ENCODE peak calls at places on chromosomes 2 and 18, in ten cellular contexts. V is suprapubic skin; M is effector memory CD4-positive, alpha-beta T cell; B is tibial artery; H is hepatocyte; T is lower lobe of right lung; N is colonic mucosa; L is adrenal gland; O is CD8-positive, alpha-beta T cell; J is cardiac muscle cell. X is an unnamed sample.

GRCh38 chr2:239600194-239600593 is 199.4 kb upstream of the HDAC4 start:
- DNase-seq in O (peak; percentile 38), V (peak; percentile 48), H (no peak), T (peak; percentile 20), N (no peak), L (no peak), B (no peak), J (no peak), M (no peak), X (no peak)

GRCh38 chr2:189424956-189425355 is 16.3 kb upstream of the WDR75 start:
- DNase-seq in V (no peak), J (no peak), B (no peak), T (no peak), M (no peak), L (no peak), N (no peak), H (no peak), O (no peak), X (no peak)

GRCh38 chr18:13379930-13380665 is 161.5 kb downstream of the LDLRAD4 start:
- DNase-seq in H (no peak), B (no peak), J (no peak), V (no peak), T (no peak), L (peak; percentile 23), M (no peak), O (peak; percentile 42), N (no peak), X (no peak)

GRCh38 chr2:217412721-217413120 is 552.9 kb upstream of the TNP1 start:
- DNase-seq in M (no peak), J (no peak), N (no peak), O (no peak), H (no peak), B (peak; percentile 48), V (no peak), T (no peak), L (no peak), X (no peak)

GRCh38 chr18:27136208-27136535 is 48.9 kb downstream of the CHST9 start:
- DNase-seq in M (no peak), N (no peak), J (no peak), V (no peak), H (peak; percentile 32), L (no peak), O (no peak), T (peak; percentile 51), B (no peak), X (no peak)

GRCh38 chr2:223797811-223798721 is 39.3 kb downstream of the AP1S3 start:
- DNase-seq in L (no peak), J (peak; percentile 40), N (no peak), T (no peak), M (no peak), V (no peak), H (peak; percentile 47), O (no peak), B (no peak), X (no peak)

GRCh38 chr2:109322111-109322510 is 193.1 kb downstream of the SH3RF3 start:
- DNase-seq in V (peak; percentile 95), H (peak; percentile 84), M (no peak), B (peak; percentile 98), L (peak; percentile 92), N (peak; percentile 69), O (no peak), J (no peak), T (peak; percentile 70), X (no peak)

GRCh38 chr2:1681323-1682310 is 62.7 kb downstream of the PXDN start:
- DNase-seq in J (no peak), H (no peak), L (no peak), M (no peak), B (no peak), T (peak; percentile 37), V (no peak), N (no peak), O (peak; percentile 36), X (no peak)

GRCh38 chr2:37692731-37693130 is 21.3 kb upstream of the CDC42EP3 start:
- DNase-seq in L (no peak), O (no peak), M (no peak), V (no peak), T (no peak), B (no peak), J (no peak), H (no peak), N (no peak), X (no peak)

GRCh38 chr2:61759718-61760117 is 94.1 kb downstream of the FAM161A start:
- DNase-seq in B (no peak), M (no peak), O (no peak), J (no peak), L (no peak), T (no peak), V (no peak), N (no peak), H (no peak), X (no peak)

GRCh38 chr18:46152808-46153617 is 48.8 kb downstream of the HAUS1 start:
- DNase-seq in O (no peak), L (no peak), B (no peak), V (no peak), J (peak; percentile 48), M (no peak), N (no peak), H (no peak), T (peak; percentile 48), X (no peak)

GRCh38 chr2:76870581-76870980 is 651.6 kb downstream of the LRRTM4 start:
- DNase-seq in L (no peak), N (no peak), O (no peak), B (no peak), M (no peak), V (no peak), J (no peak), T (no peak), H (no peak), X (no peak)

GRCh38 chr2:56239437-56239836 is 55.6 kb downstream of the CCDC85A start:
- DNase-seq in T (no peak), B (no peak), O (no peak), H (no peak), V (no peak), L (no peak), M (no peak), N (peak; percentile 36), J (no peak), X (no peak)

GRCh38 chr2:16063251-16063850 is 123.0 kb downstream of the MYCN start:
- DNase-seq in M (no peak), N (no peak), L (no peak), T (no peak), B (no peak), H (no peak), V (no peak), O (no peak), J (no peak), X (no peak)

GRCh38 chr2:237393523-237393922 is 20.4 kb downstream of the COL6A3 start:
- DNase-seq in M (no peak), N (no peak), O (no peak), T (no peak), J (no peak), L (no peak), B (no peak), H (no peak), V (no peak), X (no peak)
- H3K27ac ChIP-seq in M (no peak overlapping the region), N (no peak overlapping the region), O (no peak overlapping the region), T (no peak overlapping the region), J (no peak overlapping the region), L (no peak overlapping the region), B (no peak overlapping the region), H (no peak overlapping the region), V (no peak overlapping the region), X (no peak overlapping the region)

DNA sequence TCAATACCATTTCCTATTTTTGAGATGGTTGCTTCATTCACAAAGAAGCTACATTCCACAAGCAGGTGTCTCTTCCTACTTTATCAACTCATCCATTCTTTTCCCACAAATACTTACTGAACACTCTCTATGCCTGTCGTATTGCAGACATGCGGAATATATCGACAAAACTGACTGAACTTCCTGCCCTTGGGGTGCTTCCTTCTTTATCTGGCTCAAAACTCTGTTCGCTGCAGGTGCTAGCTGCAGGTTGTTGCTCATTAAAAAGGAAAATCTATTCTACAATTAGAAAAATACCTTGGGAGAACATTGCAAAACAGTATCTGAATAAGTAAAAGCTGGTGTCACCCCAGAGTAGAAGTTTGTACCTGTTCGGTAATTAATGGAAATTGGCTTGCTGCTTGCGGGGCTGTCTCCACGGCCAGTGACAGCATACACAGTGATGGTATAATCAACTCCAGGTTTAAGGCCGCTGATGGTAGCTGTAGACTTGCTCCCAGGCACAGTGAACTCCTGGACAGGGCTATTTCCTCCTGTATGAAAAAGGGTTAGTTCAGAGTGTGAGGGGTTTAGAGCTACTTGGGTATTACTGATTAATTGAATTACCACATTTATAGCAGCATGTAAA is 52.1 kb downstream of the FN1 start:
- DNase-seq in N (no peak), B (no peak), H (no peak), V (no peak), J (no peak), O (no peak), L (no peak), T (no peak), M (no peak), X (no peak)
- H3K36me3 ChIP-seq in N (peaks cover 6% of the 10 kb centered on the region), B (peaks cover 97% of the 10 kb centered on the region), H (peaks cover 9% of the 10 kb centered on the region), V (peaks cover 24% of the 10 kb centered on the region), J (peaks cover 42% of the 10 kb centered on the region), O (no peaks in the 10 kb centered on the region), L (no peaks in the 10 kb centered on the region), T (peaks cover 96% of the 10 kb centered on the region), M (no peaks in the 10 kb centered on the region), X (no peaks in the 10 kb centered on the region)

GRCh38 chr2:165791811-165792454 is 2.1 kb downstream of the GALNT3 start:
- DNase-seq in V (no peak), T (no peak), J (no peak), O (no peak), L (no peak), H (no peak), B (no peak), N (no peak), M (no peak), X (no peak)

GRCh38 chr2:165794520-165794882 is 454 bp upstream of the GALNT3 start:
- DNase-seq in B (peak; percentile 30), O (peak; percentile 70), V (no peak), T (peak; percentile 63), L (peak; percentile 23), M (peak; percentile 21), N (peak; percentile 68), H (peak; percentile 60), J (peak; percentile 12), X (peak; percentile 86)

GRCh38 chr2:165795011-165795410 is 964 bp upstream of the GALNT3 start:
- DNase-seq in B (no peak), N (peak; percentile 29), V (no peak), L (no peak), H (no peak), O (no peak), J (no peak), M (no peak), T (no peak), X (peak; percentile 21)

GRCh38 chr2:165793161-165793778 is 777 bp downstream of the GALNT3 start:
- DNase-seq in N (peak; percentile 75), H (peak; percentile 50), T (peak; percentile 52), V (peak; percentile 74), O (peak; percentile 48), B (no peak), J (peak; percentile 18), M (no peak), L (no peak), X (no peak)

GRCh38 chr2:165793779-165794519 is at the start of gene GALNT3:
- DNase-seq in T (peak; percentile 94), J (peak; percentile 34), M (peak; percentile 40), B (no peak), H (peak; percentile 94), L (peak; percentile 23), N (peak; percentile 95), V (peak; percentile 85), O (peak; percentile 57), X (peak; percentile 35)
- H3K27ac ChIP-seq in T (peak within 1 kb of the TSS; percentile 87), J (no peak within 1 kb of the TSS), M (no peak within 1 kb of the TSS), B (no peak within 1 kb of the TSS), H (peak within 1 kb of the TSS; percentile 95), L (no peak within 1 kb of the TSS), N (peak within 1 kb of the TSS; percentile 88), V (peak within 1 kb of the TSS; percentile 73), O (no peak within 1 kb of the TSS), X (peak within 1 kb of the TSS; percentile 66)

GRCh38 chr18:41973989-41974388 is 19.0 kb downstream of the PIK3C3 start:
- DNase-seq in M (no peak), O (no peak), L (no peak), V (no peak), J (no peak), N (no peak), B (no peak), T (no peak), H (no peak), X (no peak)
- H3K36me3 ChIP-seq in M (peaks cover 5% of the 10 kb centered on the region), O (no peaks in the 10 kb centered on the region), L (no peaks in the 10 kb centered on the region), V (peaks cover 24% of the 10 kb centered on the region), J (peaks cover 15% of the 10 kb centered on the region), N (no peaks in the 10 kb centered on the region), B (peaks cover 19% of the 10 kb centered on the region), T (peaks cover 23% of the 10 kb centered on the region), H (peaks cover 3% of the 10 kb centered on the region), X (peaks cover 24% of the 10 kb centered on the region)

X was measured in CD4-positive, CD25-positive, alpha-beta regulatory T cell.